ENCODE peak calls at places on chromosomes 4 and X, in ten cellular contexts. I is psoas muscle, A is endodermal cell, L is endothelial cell of umbilical vein, X is heart left ventricle, G is left ventricle myocardium inferior, K is AG04450, N is IMR-90, Y is cardiac muscle cell, R is ovary. Z is an unnamed sample.

GRCh38 chr4:153555730-153556440 is 89.7 kb downstream of the TMEM131L start:
- DNase-seq in Y (peak; percentile 86), N (peak; percentile 84), A (no peak), K (peak; percentile 72), L (peak; percentile 90), G (peak; percentile 90), X (peak; percentile 88), R (peak; percentile 79), I (peak; percentile 69), Z (no peak)

GRCh38 chr4:128571747-128572146 is 237.8 kb upstream of the JADE1 start:
- DNase-seq in X (no peak), N (peak; percentile 96), Y (no peak), A (no peak), R (peak; percentile 79), I (peak; percentile 28), G (no peak), L (peak; percentile 95), K (peak; percentile 75), Z (no peak)

GRCh38 chrX:148499638-148500427 is 584 bp upstream of the AFF2 start:
- DNase-seq in L (no peak), X (peak; percentile 26), Y (no peak), N (no peak), A (peak; percentile 53), I (no peak), R (peak; percentile 18), G (no peak), K (no peak), Z (no peak)

GRCh38 chr4:142656178-142656577 is 189.9 kb downstream of the INPP4B start:
- DNase-seq in A (peak; percentile 58), Y (peak; percentile 6), G (no peak), R (no peak), I (peak; percentile 10), L (no peak), X (no peak), N (no peak), K (no peak), Z (peak; percentile 8)

GRCh38 chr4:173509031-173510001 is 20.7 kb downstream of the HAND2 start:
- DNase-seq in Y (peak; percentile 44), L (no peak), K (no peak), N (no peak), G (peak; percentile 64), I (peak; percentile 50), R (peak; percentile 65), A (peak; percentile 78), X (peak; percentile 81), Z (no peak)

GRCh38 chrX:3527166-3527565 is 180.7 kb upstream of the MXRA5 start:
- DNase-seq in I (no peak), G (no peak), N (peak; percentile 38), Y (no peak), R (no peak), L (no peak), A (no peak), X (no peak), K (no peak), Z (no peak)

GRCh38 chr4:8370835-8371234 is 69.7 kb downstream of the ACOX3 start:
- DNase-seq in I (peak; percentile 25), L (no peak), X (no peak), G (peak; percentile 80), Y (no peak), R (no peak), N (no peak), A (no peak), K (no peak), Z (no peak)

GRCh38 chr4:107734120-107734519 is 14.1 kb upstream of the PAPSS1 start:
- DNase-seq in Y (peak; percentile 57), L (no peak), A (peak; percentile 83), K (no peak), G (no peak), X (no peak), I (no peak), R (no peak), N (no peak), Z (no peak)

GRCh38 chr4:106266201-106266600 is 49.8 kb downstream of the TBCK start:
- DNase-seq in N (peak; percentile 68), R (no peak), X (no peak), K (peak; percentile 18), A (no peak), L (peak; percentile 72), I (no peak), G (no peak), Y (peak; percentile 25), Z (no peak)

GRCh38 chr4:7769936-7770674 is 169.6 kb downstream of the AFAP1 start:
- DNase-seq in L (peak; percentile 14), Y (peak; percentile 46), I (no peak), K (no peak), N (peak; percentile 25), G (peak; percentile 15), A (peak; percentile 81), X (no peak), R (no peak), Z (no peak)

GRCh38 chrX:31606796-31607195 is 535.0 kb upstream of the FTHL17 start:
- DNase-seq in G (no peak), I (no peak), K (no peak), A (no peak), X (no peak), R (no peak), L (no peak), Y (no peak), N (no peak), Z (no peak)

GRCh38 chr4:6275898-6276563 is 6.4 kb downstream of the WFS1 start:
- DNase-seq in G (no peak), L (no peak), X (no peak), A (no peak), Y (no peak), N (no peak), I (no peak), R (peak; percentile 67), K (no peak), Z (no peak)

GRCh38 chr4:3269105-3269927 is 20.4 kb downstream of the MSANTD1 start:
- DNase-seq in R (no peak), A (peak; percentile 51), K (no peak), I (no peak), L (no peak), N (no peak), Y (no peak), X (no peak), G (peak; percentile 9), Z (no peak)
- H3K27ac ChIP-seq in R (no peak overlapping the region), A (no peak overlapping the region), K (no peak overlapping the region), I (peak overlapping the region; percentile 55), L (no peak overlapping the region), N (no peak overlapping the region), Y (no peak overlapping the region), X (no peak overlapping the region), G (peak overlapping the region; percentile 75), Z (no peak overlapping the region)

GRCh38 chr4:3513807-3514206 is 18.4 kb downstream of the LRPAP1 start:
- DNase-seq in R (no peak), A (no peak), X (no peak), I (no peak), L (no peak), G (no peak), K (no peak), Y (no peak), N (no peak), Z (no peak)

GRCh38 chr4:3516061-3516835 is 16.0 kb downstream of the LRPAP1 start:
- DNase-seq in N (no peak), L (no peak), X (peak; percentile 48), Y (no peak), R (no peak), G (peak; percentile 7), I (no peak), A (peak; percentile 42), K (no peak), Z (no peak)

GRCh38 chr4:3514221-3514780 is 17.9 kb downstream of the LRPAP1 start:
- DNase-seq in Y (no peak), G (no peak), X (peak; percentile 60), R (no peak), K (no peak), N (no peak), A (no peak), I (no peak), L (no peak), Z (no peak)

GRCh38 chr4:3515646-3516045 is 16.6 kb downstream of the LRPAP1 start:
- DNase-seq in R (no peak), N (no peak), K (no peak), L (no peak), Y (no peak), A (peak; percentile 72), G (peak; percentile 7), I (peak; percentile 16), X (peak; percentile 37), Z (no peak)

DNA sequence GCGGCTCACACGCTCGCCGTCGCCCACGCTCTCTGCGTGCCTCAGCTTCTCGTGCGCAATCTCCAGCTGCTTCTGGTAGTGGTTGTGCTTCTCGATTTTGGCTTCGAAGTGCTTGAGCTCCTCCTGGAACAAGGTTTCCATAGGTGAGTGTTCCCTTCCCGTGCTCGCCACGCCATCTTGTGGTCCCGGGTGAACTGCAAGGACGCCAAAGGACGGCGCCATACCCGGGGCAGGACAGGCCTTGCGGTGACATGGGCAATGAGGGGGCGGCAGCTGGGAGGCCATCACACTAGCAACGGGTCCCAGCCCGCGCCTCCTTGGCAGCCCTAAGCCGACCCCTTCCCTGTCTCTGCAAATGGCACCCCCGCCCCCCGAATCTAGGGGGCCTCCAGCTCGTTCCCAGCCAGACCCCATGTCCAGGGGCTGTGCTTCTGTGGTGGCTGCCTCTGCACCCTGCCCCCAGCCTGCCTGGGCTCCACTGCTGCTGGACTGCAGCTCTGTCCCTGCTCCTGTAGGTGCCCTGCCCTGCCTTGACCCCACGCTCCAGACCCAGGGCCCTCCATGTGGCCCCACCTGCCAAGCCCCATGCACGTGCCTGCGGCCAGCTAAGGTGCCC is 17.3 kb downstream of the LRPAP1 start:
- DNase-seq in N (no peak), Y (peak; percentile 32), I (peak; percentile 28), R (no peak), X (peak; percentile 64), A (peak; percentile 89), L (no peak), K (no peak), G (peak; percentile 22), Z (no peak)
- TF ChIP-seq CTCF in N (no peak), Y (peak; percentile 10), I (no peak), R (no peak), X (no peak), A (peak; percentile 81), L (peak; percentile 12), K (peak; percentile 34), G (peak; percentile 55), Z (no peak)

DNA sequence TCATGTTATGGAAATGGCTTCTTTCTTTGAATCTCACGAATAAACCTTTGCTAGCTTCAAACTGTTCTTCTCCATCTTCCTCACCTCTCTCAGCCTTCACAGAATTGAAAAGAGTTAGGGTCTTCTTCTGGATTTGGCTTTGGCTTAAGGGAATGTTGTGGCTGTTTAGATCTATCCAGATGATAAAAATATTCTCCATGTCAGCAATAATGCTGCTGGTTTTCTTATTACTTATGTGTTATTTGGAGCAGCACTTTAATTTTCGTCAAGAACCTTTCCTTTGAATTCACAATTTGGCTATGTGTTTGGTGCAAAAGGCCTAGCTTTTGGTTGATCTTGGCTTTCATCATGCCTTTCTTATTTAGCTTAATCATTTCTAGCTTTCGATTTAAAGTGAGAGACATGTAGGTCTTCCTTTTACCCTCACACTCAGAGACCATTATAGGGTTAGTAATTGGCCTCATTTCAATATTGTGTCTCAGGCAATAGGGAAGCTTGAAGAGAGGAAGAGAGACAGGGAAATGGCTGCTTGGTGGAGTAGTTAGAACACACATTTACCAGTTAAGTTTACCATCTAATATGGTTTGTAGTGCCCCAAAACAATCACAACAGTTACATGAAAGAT is 5.1 kb upstream of the ADAM29 start:
- DNase-seq in X (no peak), K (no peak), I (no peak), Y (no peak), L (no peak), R (no peak), A (no peak), G (no peak), N (no peak), Z (no peak)
- H3K27ac ChIP-seq in X (no peak overlapping the region), K (no peak overlapping the region), I (no peak overlapping the region), Y (no peak overlapping the region), L (no peak overlapping the region), R (no peak overlapping the region), A (no peak overlapping the region), G (no peak overlapping the region), N (no peak overlapping the region), Z (no peak overlapping the region)

GRCh38 chr4:169024762-169025161 is 14.7 kb upstream of the CBR4 start:
- DNase-seq in K (peak; percentile 11), X (no peak), N (peak; percentile 59), L (peak; percentile 68), G (no peak), Y (peak; percentile 23), R (no peak), A (no peak), I (no peak), Z (no peak)
- TF ChIP-seq CTCF in K (peak; percentile 68), X (peak; percentile 47), N (peak; percentile 68), L (peak; percentile 51), G (peak; percentile 76), Y (peak; percentile 69), R (peak; percentile 52), A (peak; percentile 56), I (peak; percentile 56), Z (no peak)